ENCODE peak calls at places on chromosomes 5 and 9, in six cellular contexts. One of them, this sample, is unnamed.

GRCh38 chr5:4142842-4143241 is 547.2 kb downstream of the IRX1 start:
- DNase-seq in Panc1: no peak
- DNase-seq in WERI-Rb-1: no peak
- DNase-seq in bronchial epithelial cell: no peak
- DNase-seq in kidney: no peak
- DNase-seq in stomach: no peak
- DNase-seq in this sample: no peak

GRCh38 chr5:114237766-114238165 is 124.1 kb upstream of the KCNN2 start:
- DNase-seq in stomach: no peak
- DNase-seq in bronchial epithelial cell: peak
- DNase-seq in kidney: no peak
- DNase-seq in Panc1: no peak
- DNase-seq in WERI-Rb-1: no peak
- DNase-seq in this sample: no peak

GRCh38 chr5:77733130-77733529 is 43.0 kb downstream of the TBCA start:
- DNase-seq in bronchial epithelial cell: no peak
- DNase-seq in stomach: no peak
- DNase-seq in kidney: no peak
- DNase-seq in Panc1: no peak
- DNase-seq in WERI-Rb-1: no peak
- DNase-seq in this sample: no peak

GRCh38 chr9:120845255-120845654 is 2.5 kb upstream of the PSMD5 start:
- DNase-seq in stomach: no peak
- DNase-seq in WERI-Rb-1: no peak
- DNase-seq in bronchial epithelial cell: peak
- DNase-seq in Panc1: no peak
- DNase-seq in kidney: no peak
- DNase-seq in this sample: no peak

GRCh38 chr5:132695956-132696355 is 22.2 kb downstream of the IL4 start:
- DNase-seq in stomach: no peak
- DNase-seq in bronchial epithelial cell: no peak
- DNase-seq in WERI-Rb-1: no peak
- DNase-seq in Panc1: no peak
- DNase-seq in kidney: no peak
- DNase-seq in this sample: no peak

GRCh38 chr5:132883261-132883834 is 9.9 kb downstream of the LEAP2 start:
- DNase-seq in kidney: no peak
- DNase-seq in Panc1: no peak
- DNase-seq in bronchial epithelial cell: peak
- DNase-seq in WERI-Rb-1: peak
- DNase-seq in stomach: peak
- DNase-seq in this sample: no peak

GRCh38 chr9:121651014-121651294 is 480 bp upstream of the DAB2IP start:
- DNase-seq in bronchial epithelial cell: no peak
- DNase-seq in Panc1: no peak
- DNase-seq in stomach: no peak
- DNase-seq in kidney: no peak
- DNase-seq in WERI-Rb-1: no peak
- DNase-seq in this sample: no peak

GRCh38 chr5:1506242-1507015 is 17.3 kb downstream of the LPCAT1 start:
- DNase-seq in Panc1: no peak
- DNase-seq in kidney: peak
- DNase-seq in WERI-Rb-1: no peak
- DNase-seq in bronchial epithelial cell: no peak
- DNase-seq in stomach: no peak
- DNase-seq in this sample: peak

GRCh38 chr9:34988218-34989055 is 1.1 kb upstream of the DNAJB5 start:
- DNase-seq in kidney: peak
- DNase-seq in bronchial epithelial cell: peak
- DNase-seq in Panc1: no peak
- DNase-seq in stomach: no peak
- DNase-seq in WERI-Rb-1: peak
- DNase-seq in this sample: no peak

GRCh38 chr5:192970-193831 is 1.9 kb downstream of the LRRC14B start:
- DNase-seq in kidney: peak
- DNase-seq in stomach: no peak
- DNase-seq in Panc1: no peak
- DNase-seq in WERI-Rb-1: no peak
- DNase-seq in bronchial epithelial cell: no peak
- DNase-seq in this sample: peak

DNA sequence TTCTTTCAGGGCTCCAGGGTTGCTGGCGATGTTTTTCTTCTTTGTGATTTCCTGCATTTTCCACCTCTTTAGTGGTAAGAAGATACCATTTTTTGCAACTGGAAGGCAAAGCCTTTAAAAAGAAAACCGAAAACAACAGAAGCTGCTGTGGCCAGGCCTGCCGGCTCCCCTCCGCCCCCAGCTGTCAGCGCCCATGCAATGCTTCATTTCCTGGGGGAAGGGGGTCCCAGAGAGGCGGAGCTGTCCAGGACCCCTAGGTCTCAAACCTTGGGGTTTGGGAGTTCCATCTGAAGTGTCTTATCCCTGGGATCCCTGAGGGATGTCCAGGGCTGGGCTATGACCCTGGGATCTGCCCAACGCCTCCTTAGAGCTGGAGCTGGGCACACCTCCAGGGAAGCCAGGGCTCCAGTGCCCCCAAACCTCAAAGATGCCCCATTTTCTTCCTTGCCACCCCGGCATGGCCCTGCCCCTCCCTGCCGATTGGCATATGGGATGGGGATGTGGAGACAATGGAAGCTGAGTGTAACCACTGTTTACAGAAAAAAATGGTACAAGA is 257.2 kb upstream of the MVB12B start:
- DNase-seq in Panc1: no peak
- DNase-seq in bronchial epithelial cell: no peak
- DNase-seq in kidney: no peak
- DNase-seq in WERI-Rb-1: no peak
- DNase-seq in stomach: no peak
- DNase-seq in this sample: no peak
- TF ChIP-seq CTCF in Panc1: no peak
- TF ChIP-seq CTCF in bronchial epithelial cell: no peak
- TF ChIP-seq CTCF in kidney: no peak
- TF ChIP-seq CTCF in WERI-Rb-1: no peak
- TF ChIP-seq CTCF in stomach: no peak
- TF ChIP-seq CTCF in this sample: no peak

DNA sequence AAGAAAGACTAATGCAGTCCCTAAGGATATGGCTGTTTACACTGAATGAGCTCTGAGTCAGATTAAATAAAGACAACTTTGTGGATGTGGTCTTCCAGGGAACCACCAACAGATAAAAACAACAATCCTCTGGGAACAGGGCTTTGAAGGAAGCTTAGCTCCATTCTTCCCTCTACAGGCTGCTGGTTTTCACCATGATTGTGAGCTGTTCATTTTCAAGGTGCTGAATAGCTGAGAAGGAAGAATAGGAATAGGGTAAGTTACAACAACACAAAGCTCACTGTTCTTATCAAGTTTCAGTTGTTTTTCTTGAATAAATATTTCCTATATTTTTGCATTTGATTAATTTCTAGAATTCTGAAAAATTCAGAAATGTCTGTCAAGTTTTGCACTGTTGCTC is 25.9 kb upstream of the PTAR1 start:
- DNase-seq in kidney: no peak
- DNase-seq in Panc1: no peak
- DNase-seq in WERI-Rb-1: no peak
- DNase-seq in stomach: no peak
- DNase-seq in bronchial epithelial cell: peak
- DNase-seq in this sample: no peak
- TF ChIP-seq CTCF in kidney: peak
- TF ChIP-seq CTCF in Panc1: no peak
- TF ChIP-seq CTCF in WERI-Rb-1: no peak
- TF ChIP-seq CTCF in stomach: no peak
- TF ChIP-seq CTCF in bronchial epithelial cell: no peak
- TF ChIP-seq CTCF in this sample: peak

GRCh38 chr5:113128082-113128481 is 151.5 kb downstream of the DCP2 start:
- DNase-seq in Panc1: no peak
- DNase-seq in WERI-Rb-1: no peak
- DNase-seq in stomach: no peak
- DNase-seq in bronchial epithelial cell: no peak
- DNase-seq in kidney: no peak
- DNase-seq in this sample: no peak

GRCh38 chr5:113132579-113132978 is 156.0 kb downstream of the DCP2 start:
- DNase-seq in stomach: no peak
- DNase-seq in Panc1: no peak
- DNase-seq in bronchial epithelial cell: no peak
- DNase-seq in kidney: no peak
- DNase-seq in WERI-Rb-1: no peak
- DNase-seq in this sample: no peak

GRCh38 chr5:113127021-113127420 is 150.4 kb downstream of the DCP2 start:
- DNase-seq in kidney: no peak
- DNase-seq in stomach: no peak
- DNase-seq in bronchial epithelial cell: no peak
- DNase-seq in WERI-Rb-1: no peak
- DNase-seq in Panc1: no peak
- DNase-seq in this sample: no peak

GRCh38 chr5:113125371-113125770 is 148.8 kb downstream of the DCP2 start:
- DNase-seq in bronchial epithelial cell: no peak
- DNase-seq in Panc1: no peak
- DNase-seq in WERI-Rb-1: no peak
- DNase-seq in stomach: no peak
- DNase-seq in kidney: no peak
- DNase-seq in this sample: no peak

GRCh38 chr5:113128931-113129330 is 152.3 kb downstream of the DCP2 start:
- DNase-seq in stomach: no peak
- DNase-seq in WERI-Rb-1: no peak
- DNase-seq in Panc1: no peak
- DNase-seq in kidney: no peak
- DNase-seq in bronchial epithelial cell: no peak
- DNase-seq in this sample: no peak
- TF ChIP-seq CTCF in stomach: no peak
- TF ChIP-seq CTCF in WERI-Rb-1: no peak
- TF ChIP-seq CTCF in Panc1: no peak
- TF ChIP-seq CTCF in kidney: no peak
- TF ChIP-seq CTCF in bronchial epithelial cell: no peak
- TF ChIP-seq CTCF in this sample: no peak

DNA sequence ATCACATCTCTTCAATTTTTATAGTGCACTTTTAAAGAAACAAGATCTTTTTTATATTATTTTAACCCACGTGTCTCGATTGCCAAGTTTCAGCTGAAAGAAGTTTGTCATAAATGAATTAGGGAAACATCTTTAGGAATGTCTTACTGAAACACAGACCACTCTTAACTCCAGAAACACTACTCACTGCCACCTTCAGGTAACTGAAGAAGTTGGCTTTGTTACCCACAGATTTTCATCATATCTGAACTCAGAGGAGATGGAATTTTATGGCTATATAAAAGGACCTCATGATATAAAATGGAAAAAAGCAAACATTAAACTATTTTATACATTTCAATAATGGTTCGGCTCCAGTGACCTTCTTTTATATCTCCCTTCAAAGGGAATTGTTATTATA is 158.0 kb downstream of the SEMA5A start:
- DNase-seq in Panc1: no peak
- DNase-seq in stomach: no peak
- DNase-seq in WERI-Rb-1: no peak
- DNase-seq in bronchial epithelial cell: peak
- DNase-seq in kidney: no peak
- DNase-seq in this sample: no peak
- TF ChIP-seq CTCF in Panc1: peak
- TF ChIP-seq CTCF in stomach: no peak
- TF ChIP-seq CTCF in WERI-Rb-1: no peak
- TF ChIP-seq CTCF in bronchial epithelial cell: no peak
- TF ChIP-seq CTCF in kidney: no peak
- TF ChIP-seq CTCF in this sample: peak

GRCh38 chr5:75338408-75338807 is 1.4 kb downstream of the HMGCR start:
- DNase-seq in Panc1: no peak
- DNase-seq in bronchial epithelial cell: no peak
- DNase-seq in stomach: no peak
- DNase-seq in WERI-Rb-1: no peak
- DNase-seq in kidney: no peak
- DNase-seq in this sample: no peak

GRCh38 chr5:75336625-75337336 is at the start of gene HMGCR:
- DNase-seq in Panc1: peak
- DNase-seq in WERI-Rb-1: peak
- DNase-seq in bronchial epithelial cell: peak
- DNase-seq in kidney: peak
- DNase-seq in stomach: peak
- DNase-seq in this sample: peak

GRCh38 chr5:75335486-75335885 is 1.5 kb upstream of the HMGCR start:
- DNase-seq in kidney: no peak
- DNase-seq in stomach: no peak
- DNase-seq in bronchial epithelial cell: no peak
- DNase-seq in Panc1: no peak
- DNase-seq in WERI-Rb-1: no peak
- DNase-seq in this sample: no peak

GRCh38 chr5:75337366-75338021 is 474 bp downstream of the HMGCR start:
- DNase-seq in Panc1: no peak
- DNase-seq in WERI-Rb-1: peak
- DNase-seq in bronchial epithelial cell: no peak
- DNase-seq in stomach: peak
- DNase-seq in kidney: no peak
- DNase-seq in this sample: peak

DNA sequence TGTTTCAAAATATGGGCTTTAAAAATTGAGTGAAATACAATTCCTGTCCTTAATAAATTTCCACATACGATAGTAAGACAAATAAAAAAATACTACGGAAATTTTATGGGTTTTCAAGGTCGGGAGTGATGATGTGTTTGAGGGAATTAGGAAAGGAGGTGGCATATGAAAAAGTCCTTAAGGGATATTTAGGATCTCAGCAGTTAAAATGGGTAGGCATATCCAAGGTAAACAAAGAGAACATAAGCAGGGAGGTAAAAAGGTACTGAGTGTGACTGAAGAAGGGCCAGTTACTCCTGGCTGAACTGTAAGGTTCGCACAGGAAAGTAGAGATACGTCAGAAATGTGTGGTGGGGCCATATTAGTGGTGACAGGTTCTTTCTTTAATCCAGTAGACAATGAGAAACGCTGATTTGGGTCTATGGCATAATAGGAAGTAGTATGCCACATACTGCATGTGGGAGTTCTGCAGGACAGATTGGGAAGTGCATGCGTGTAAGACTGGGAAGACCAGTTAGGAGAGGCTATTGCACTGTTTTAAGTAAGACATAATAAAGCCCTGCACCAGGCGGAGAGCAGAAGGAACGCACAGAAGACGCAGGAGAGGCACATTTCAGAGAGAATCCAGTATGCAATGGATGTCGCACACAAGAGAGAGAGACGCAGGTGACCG is 932 bp upstream of the HMGCR start:
- DNase-seq in bronchial epithelial cell: peak
- DNase-seq in WERI-Rb-1: peak
- DNase-seq in kidney: no peak
- DNase-seq in Panc1: peak
- DNase-seq in stomach: no peak
- DNase-seq in this sample: no peak
- TF ChIP-seq CTCF in bronchial epithelial cell: peak
- TF ChIP-seq CTCF in WERI-Rb-1: peak
- TF ChIP-seq CTCF in kidney: peak
- TF ChIP-seq CTCF in Panc1: no peak
- TF ChIP-seq CTCF in stomach: peak
- TF ChIP-seq CTCF in this sample: peak

This sample was measured in chondrocyte.